ENCODE peak calls at places on chromosome 20, in five cellular contexts. J, L, M, G and U are unnamed samples.

GRCh38 chr20:39491711-39492110 is 529.6 kb downstream of the DHX35 start:
- DNase-seq in J (no peak), L (no peak), M (no peak), G (no peak), U (no peak)

GRCh38 chr20:58293453-58293852 is 16.1 kb upstream of the RAB22A start:
- DNase-seq in J (no peak), L (no peak), M (no peak), G (no peak), U (no peak)

GRCh38 chr20:440148-440547 is 22.2 kb downstream of the TBC1D20 start:
- DNase-seq in J (no peak), L (no peak), M (peak), G (no peak), U (no peak)

GRCh38 chr20:33277471-33278441 is 5.3 kb upstream of the BPIFB1 start:
- DNase-seq in J (no peak), L (peak), M (no peak), G (peak), U (no peak)

GRCh38 chr20:8331740-8332412 is 199.8 kb downstream of the PLCB1 start:
- DNase-seq in J (no peak), L (no peak), M (no peak), G (no peak), U (no peak)

GRCh38 chr20:20454850-20455627 is 87.1 kb downstream of the INSM1 start:
- DNase-seq in J (no peak), L (no peak), M (no peak), G (no peak), U (no peak)

GRCh38 chr20:976033-976432 is 26.1 kb downstream of the RSPO4 start:
- DNase-seq in J (no peak), L (no peak), M (no peak), G (no peak), U (no peak)

GRCh38 chr20:63050406-63050805 is 43.6 kb upstream of the BHLHE23 start:
- DNase-seq in J (no peak), L (no peak), M (no peak), G (no peak), U (no peak)

GRCh38 chr20:63554361-63555278 is 661 bp downstream of the FNDC11 start:
- DNase-seq in J (no peak), L (no peak), M (no peak), G (no peak), U (no peak)

GRCh38 chr20:18360601-18361000 is 72.3 kb downstream of the ZNF133 start:
- DNase-seq in J (no peak), L (no peak), M (no peak), G (no peak), U (no peak)

GRCh38 chr20:41170386-41171105 is 33.2 kb downstream of the PLCG1 start:
- DNase-seq in J (no peak), L (no peak), M (peak), G (peak), U (no peak)

GRCh38 chr20:53050338-53050737 is 78.2 kb downstream of the TSHZ2 start:
- DNase-seq in J (no peak), L (no peak), M (no peak), G (no peak), U (no peak)

GRCh38 chr20:52419205-52419604 is 227.6 kb upstream of the ZFP64 start:
- DNase-seq in J (no peak), L (no peak), M (no peak), G (no peak), U (no peak)

GRCh38 chr20:34210271-34210670 is 31.0 kb upstream of the ASIP start:
- DNase-seq in J (no peak), L (no peak), M (no peak), G (no peak), U (no peak)

GRCh38 chr20:41335591-41335990 is 5.0 kb upstream of the LPIN3 start:
- DNase-seq in J (no peak), L (no peak), M (peak), G (no peak), U (no peak)

GRCh38 chr20:20248620-20249200 is 119.2 kb upstream of the INSM1 start:
- DNase-seq in J (no peak), L (no peak), M (no peak), G (no peak), U (no peak)

GRCh38 chr20:58622671-58623578 is 28.2 kb upstream of the STX16 start:
- DNase-seq in J (no peak), L (no peak), M (no peak), G (no peak), U (no peak)

GRCh38 chr20:14142964-14143627 is 147.8 kb downstream of the MACROD2 start:
- DNase-seq in J (no peak), L (no peak), M (no peak), G (no peak), U (no peak)

GRCh38 chr20:54726687-54727086 is 251.3 kb downstream of the DOK5 start:
- DNase-seq in J (no peak), L (no peak), M (no peak), G (no peak), U (no peak)

GRCh38 chr20:24382775-24383174 is 86.7 kb upstream of the SYNDIG1 start:
- DNase-seq in J (no peak), L (peak), M (no peak), G (no peak), U (no peak)

GRCh38 chr20:61762208-61762710 is 303.4 kb downstream of the TAF4 start:
- DNase-seq in J (no peak), L (no peak), M (no peak), G (no peak), U (no peak)

GRCh38 chr20:4951299-4951698 is 50.0 kb downstream of the SLC23A2 start:
- DNase-seq in J (no peak), L (no peak), M (no peak), G (no peak), U (peak)

GRCh38 chr20:45052698-45053440 is 48.1 kb downstream of the KCNS1 start:
- DNase-seq in J (no peak), L (no peak), M (no peak), G (no peak), U (no peak)

GRCh38 chr20:63360850-63361497 is at the start of gene CHRNA4:
- DNase-seq in J (no peak), L (no peak), M (no peak), G (no peak), U (no peak)

GRCh38 chr20:62838511-62838910 is 21.7 kb downstream of the COL9A3 start:
- DNase-seq in J (no peak), L (no peak), M (no peak), G (peak), U (no peak)

GRCh38 chr20:25149986-25150385 is 45.5 kb upstream of the ENTPD6 start:
- DNase-seq in J (no peak), L (no peak), M (no peak), G (no peak), U (no peak)

GRCh38 chr20:58665606-58666005 is 14.5 kb downstream of the STX16 start:
- DNase-seq in J (no peak), L (no peak), M (no peak), G (no peak), U (no peak)

GRCh38 chr20:5933802-5934436 is 16.4 kb downstream of the TRMT6 start:
- DNase-seq in J (no peak), L (no peak), M (no peak), G (no peak), U (no peak)

GRCh38 chr20:35305682-35306556 is 13.7 kb upstream of the FAM83C start:
- DNase-seq in J (no peak), L (peak), M (peak), G (no peak), U (peak)

GRCh38 chr20:47735412-47736400 is 49.6 kb downstream of the SULF2 start:
- DNase-seq in J (no peak), L (peak), M (no peak), G (peak), U (no peak)

GRCh38 chr20:37096415-37097039 is 730 bp upstream of the RBL1 start:
- DNase-seq in J (no peak), L (no peak), M (no peak), G (no peak), U (no peak)

GRCh38 chr20:37095108-37095608 is 639 bp downstream of the RBL1 start:
- DNase-seq in J (no peak), L (no peak), M (no peak), G (no peak), U (no peak)

GRCh38 chr20:37090357-37090871 is 5.4 kb downstream of the RBL1 start:
- DNase-seq in J (no peak), L (no peak), M (no peak), G (no peak), U (no peak)

GRCh38 chr20:37095609-37096414 is at the start of gene RBL1:
- DNase-seq in J (peak), L (peak), M (peak), G (peak), U (peak)
- TF ChIP-seq POLR2A in J (peak), L (no peak), M (no peak), G (peak), U (peak)

GRCh38 chr20:2102585-2103453 is 1.2 kb downstream of the STK35 start:
- DNase-seq in J (peak), L (peak), M (peak), G (peak), U (peak)
- TF ChIP-seq POLR2A in J (peak), L (peak), M (peak), G (peak), U (peak)

GRCh38 chr20:49982072-49982345 is 771 bp upstream of the SNAI1 start:
- DNase-seq in J (no peak), L (no peak), M (no peak), G (no peak), U (no peak)

GRCh38 chr20:49984426-49985153 is 1.8 kb downstream of the SNAI1 start:
- DNase-seq in J (no peak), L (no peak), M (no peak), G (no peak), U (no peak)

GRCh38 chr20:49983848-49984408 is 1.1 kb downstream of the SNAI1 start:
- DNase-seq in J (no peak), L (no peak), M (no peak), G (no peak), U (no peak)

GRCh38 chr20:49982346-49983122 is at the start of gene SNAI1:
- DNase-seq in J (peak), L (peak), M (peak), G (peak), U (peak)

DNA sequence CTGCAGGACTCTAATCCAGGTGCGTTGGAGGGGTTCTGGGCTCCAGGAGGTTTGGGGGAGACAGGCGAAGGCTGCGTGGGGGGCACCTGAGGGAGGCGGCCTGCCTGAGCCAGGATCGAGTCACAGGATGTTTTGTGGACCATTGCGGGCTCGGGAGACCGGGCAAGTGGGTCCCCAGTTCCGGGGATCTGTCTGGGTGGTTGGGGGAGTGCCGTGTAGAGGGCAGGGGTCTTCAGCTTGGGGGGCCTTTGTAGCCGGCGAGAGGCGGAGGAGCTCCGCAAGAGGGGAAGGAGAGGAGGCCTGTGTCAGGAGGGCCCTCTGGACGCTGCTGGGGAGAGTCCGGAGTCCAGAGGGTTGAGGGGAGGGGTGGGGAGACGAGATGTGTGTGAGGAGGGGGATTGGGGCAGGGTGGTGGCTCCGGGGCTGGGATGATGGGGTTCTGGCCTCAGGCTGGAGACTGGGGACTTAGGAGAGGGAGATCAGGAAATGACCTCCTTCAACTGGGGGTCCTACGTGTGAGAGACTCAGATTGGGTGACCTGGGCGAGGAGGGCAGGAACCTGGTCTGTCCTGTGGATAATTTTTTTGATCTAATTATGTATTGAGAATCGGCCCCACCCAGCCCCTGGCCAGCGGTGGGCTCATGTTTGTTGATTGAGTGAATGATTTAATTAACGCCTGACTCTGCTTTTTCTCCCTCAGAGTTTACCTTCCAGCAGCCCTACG is 505 bp downstream of the SNAI1 start:
- DNase-seq in J (no peak), L (no peak), M (no peak), G (no peak), U (no peak)
- TF ChIP-seq POLR2A in J (no peak), L (no peak), M (no peak), G (no peak), U (no peak)

GRCh38 chr20:46132705-46133120 is 14.6 kb downstream of the CD40 start:
- DNase-seq in J (peak), L (peak), M (peak), G (peak), U (peak)
- TF ChIP-seq POLR2A in J (no peak), L (no peak), M (no peak), G (no peak), U (no peak)